ENCODE peak calls at places on chromosomes 4 and X, in seven cellular contexts. A is A673, Y is neural progenitor cell, D is lower lobe of right lung, O is lung, H is aorta, R is ovary. P is an unnamed sample.

GRCh38 chr4:163335384-163335783 is 3.0 kb upstream of the NPY1R start:
- DNase-seq in A (no peak), R (no peak), Y (no peak), D (no peak), O (no peak), H (no peak), P (no peak)

GRCh38 chrX:103754401-103754800 is 22.2 kb upstream of the PLP1 start:
- DNase-seq in Y (no peak), O (no peak), H (no peak), R (no peak), A (no peak), D (no peak), P (no peak)

GRCh38 chr4:159003420-159004253 is 99.2 kb upstream of the RAPGEF2 start:
- DNase-seq in A (peak), R (no peak), D (no peak), H (no peak), Y (no peak), O (no peak), P (no peak)

GRCh38 chrX:16114640-16115039 is 8.7 kb upstream of the GRPR start:
- DNase-seq in Y (no peak), O (no peak), A (peak), H (no peak), R (no peak), D (no peak), P (no peak)

GRCh38 chrX:22526339-22526738 is 253.6 kb downstream of the CBLL2 start:
- DNase-seq in Y (no peak), O (no peak), A (peak), D (no peak), H (no peak), R (no peak), P (no peak)

GRCh38 chr4:20075479-20075878 is 176.2 kb upstream of the SLIT2 start:
- DNase-seq in Y (no peak), D (no peak), O (no peak), A (peak), R (no peak), H (no peak), P (no peak)

GRCh38 chrX:47817897-47818296 is 18.8 kb upstream of the ZNF81 start:
- DNase-seq in H (no peak), O (no peak), A (no peak), Y (no peak), D (no peak), R (no peak), P (no peak)

GRCh38 chr4:105186701-105187158 is 40.1 kb downstream of the TET2 start:
- DNase-seq in D (no peak), H (no peak), Y (no peak), O (no peak), R (no peak), A (peak), P (no peak)

GRCh38 chrX:66889418-66889817 is 250.5 kb upstream of the EDA2R start:
- DNase-seq in A (no peak), O (no peak), D (no peak), H (no peak), R (no peak), Y (no peak), P (no peak)

GRCh38 chr4:13084210-13084609 is 399.9 kb downstream of the RAB28 start:
- DNase-seq in Y (no peak), O (no peak), H (no peak), A (no peak), D (no peak), R (no peak), P (no peak)

GRCh38 chr4:170011921-170012628 is 14.1 kb downstream of the MFAP3L start:
- DNase-seq in A (no peak), H (no peak), R (no peak), D (no peak), O (no peak), Y (no peak), P (no peak)

GRCh38 chr4:170017252-170017651 is 8.9 kb downstream of the MFAP3L start:
- DNase-seq in O (no peak), Y (no peak), H (no peak), D (no peak), R (no peak), A (no peak), P (no peak)

GRCh38 chr4:170012629-170012958 is 13.6 kb downstream of the MFAP3L start:
- DNase-seq in A (no peak), H (no peak), Y (no peak), D (no peak), R (no peak), O (no peak), P (no peak)

GRCh38 chr4:170015285-170015684 is 10.9 kb downstream of the MFAP3L start:
- DNase-seq in A (no peak), O (no peak), H (no peak), R (no peak), Y (no peak), D (no peak), P (no peak)

DNA sequence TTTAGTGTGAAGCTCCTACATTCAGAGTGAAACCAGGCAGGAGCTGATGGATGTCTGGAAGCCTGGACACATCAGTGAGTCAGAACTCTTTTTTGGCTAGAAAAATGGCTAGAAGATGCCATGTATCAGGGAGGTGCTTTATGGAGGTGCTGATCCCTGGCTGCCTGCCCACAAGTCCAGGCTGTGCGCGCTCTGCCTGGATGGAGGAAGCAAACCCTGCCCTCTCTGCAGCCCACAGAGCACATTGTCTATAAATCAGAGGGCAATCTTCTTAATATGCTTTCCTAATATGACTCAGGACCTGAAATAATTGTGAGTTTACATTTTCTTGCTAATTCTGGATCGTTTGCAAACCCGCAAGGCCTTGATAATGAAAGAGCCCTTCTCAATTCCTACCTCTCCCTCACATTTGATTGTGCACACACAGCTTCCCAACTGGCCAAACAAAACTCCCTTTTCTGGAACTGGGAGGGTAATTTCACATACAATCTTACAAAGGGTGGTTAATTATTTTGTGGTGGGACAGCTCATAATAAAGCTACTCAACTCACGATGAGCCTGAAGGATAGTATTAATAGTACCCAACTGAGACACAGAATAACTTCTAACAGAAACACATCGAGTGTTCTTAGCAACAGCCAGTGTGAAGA is 11.7 kb downstream of the MFAP3L start:
- DNase-seq in O (no peak), A (no peak), H (no peak), Y (no peak), R (peak), D (no peak), P (no peak)
- H3K27ac ChIP-seq in O (no peak), A (no peak), H (no peak), Y (no peak), R (no peak), D (no peak), P (no peak)

GRCh38 chr4:183961772-183962171 is 56.7 kb downstream of the STOX2 start:
- DNase-seq in A (no peak), H (no peak), Y (peak), D (no peak), O (no peak), R (no peak), P (no peak)
- H3K27ac ChIP-seq in A (no peak), H (no peak), Y (no peak), D (no peak), O (peak), R (no peak), P (no peak)

GRCh38 chr4:1872918-1873269 is 1.7 kb downstream of the NSD2 start:
- DNase-seq in A (peak), Y (no peak), H (no peak), O (no peak), D (no peak), R (no peak), P (no peak)
- H3K27ac ChIP-seq in A (peak), Y (no peak), H (no peak), O (no peak), D (peak), R (no peak), P (no peak)

GRCh38 chrX:26789751-26790150 is 573.8 kb downstream of the MAGEB5 start:
- DNase-seq in Y (no peak), D (no peak), O (no peak), A (no peak), R (no peak), H (no peak), P (no peak)
- H3K27ac ChIP-seq in Y (no peak), D (no peak), O (no peak), A (no peak), R (no peak), H (no peak), P (no peak)